ENCODE peak calls at places on chromosomes 11 and 22, in seven cellular contexts. E is GM23338, B is Calu3, X is mesendoderm, Z is GM10248, T is Panc1, R is Ammon's horn. I is an unnamed sample.

GRCh38 chr11:69106124-69106811 is 49.5 kb upstream of the SMIM38 start:
- DNase-seq in E (no peak), R (no peak), B (no peak), T (no peak), X (no peak), Z (no peak), I (no peak)

GRCh38 chr11:2355000-2355644 is 22.0 kb upstream of the CD81 start:
- DNase-seq in T (no peak), R (no peak), B (no peak), X (no peak), E (no peak), Z (no peak), I (no peak)

GRCh38 chr22:38172016-38172431 is 9.6 kb downstream of the PLA2G6 start:
- DNase-seq in E (no peak), T (no peak), R (no peak), Z (no peak), X (no peak), B (no peak), I (no peak)

GRCh38 chr11:79059171-79059570 is 381.7 kb downstream of the TENM4 start:
- DNase-seq in R (no peak), E (no peak), B (no peak), Z (no peak), X (no peak), T (no peak), I (no peak)

GRCh38 chr11:42958635-42959034 is 353.2 kb upstream of the API5 start:
- DNase-seq in B (no peak), Z (no peak), E (no peak), T (no peak), X (no peak), R (no peak), I (no peak)

GRCh38 chr11:62881579-62882427 is 1.1 kb downstream of the SLC3A2 start:
- DNase-seq in R (peak), X (peak), Z (peak), E (peak), T (peak), B (peak), I (peak)

GRCh38 chr22:20422271-20422958 is 15.2 kb downstream of the SCARF2 start:
- DNase-seq in Z (no peak), B (no peak), T (no peak), E (no peak), R (no peak), X (no peak), I (no peak)

GRCh38 chr11:111918390-111919256 is at the start of gene C11orf52:
- DNase-seq in T (no peak), B (peak), E (peak), X (peak), Z (no peak), R (no peak), I (no peak)

GRCh38 chr22:30423296-30423958 is 2.1 kb upstream of the MTFP1 start:
- DNase-seq in B (peak), X (no peak), E (peak), R (peak), Z (no peak), T (no peak), I (peak)

GRCh38 chr11:73344191-73344607 is 32.0 kb upstream of the RELT start:
- DNase-seq in Z (no peak), T (no peak), R (peak), X (no peak), B (no peak), E (no peak), I (peak)

I was measured in putamen.